ENCODE peak calls at places on chromosomes 3 and 15, in six cellular contexts. One of them, this sample, is unnamed.
A peak's percentile ranks its signal among the peaks of the same experiment; 100 is the strongest.

GRCh38 chr3:28612232-28612631 is 263.6 kb upstream of the AZI2 start:
- DNase-seq in AG04450: no peak
- DNase-seq in brain microvascular endothelial cell: no peak
- DNase-seq in lung: no peak
- DNase-seq in heart left ventricle: no peak
- DNase-seq in GM23338: peak; percentile 27
- DNase-seq in this sample: no peak

GRCh38 chr3:188431553-188431952 is 277.6 kb downstream of the LPP start:
- DNase-seq in heart left ventricle: no peak
- DNase-seq in brain microvascular endothelial cell: peak; percentile 43
- DNase-seq in lung: no peak
- DNase-seq in GM23338: no peak
- DNase-seq in AG04450: no peak
- DNase-seq in this sample: no peak

GRCh38 chr15:82851981-82852511 is 42.6 kb downstream of the WHAMM start:
- DNase-seq in AG04450: no peak
- DNase-seq in brain microvascular endothelial cell: no peak
- DNase-seq in GM23338: no peak
- DNase-seq in heart left ventricle: no peak
- DNase-seq in lung: peak; percentile 10
- DNase-seq in this sample: peak; percentile 62

GRCh38 chr15:93524432-93524831 is 435.4 kb upstream of the RGMA start:
- DNase-seq in GM23338: no peak
- DNase-seq in heart left ventricle: no peak
- DNase-seq in lung: no peak
- DNase-seq in brain microvascular endothelial cell: no peak
- DNase-seq in AG04450: no peak
- DNase-seq in this sample: no peak

GRCh38 chr15:80404057-80404718 is at the start of gene ARNT2:
- DNase-seq in lung: no peak
- DNase-seq in brain microvascular endothelial cell: no peak
- DNase-seq in heart left ventricle: peak; percentile 28
- DNase-seq in AG04450: no peak
- DNase-seq in GM23338: peak; percentile 74
- DNase-seq in this sample: no peak

GRCh38 chr3:4799266-4800256 is 179.7 kb upstream of the BHLHE40 start:
- DNase-seq in heart left ventricle: no peak
- DNase-seq in AG04450: no peak
- DNase-seq in brain microvascular endothelial cell: no peak
- DNase-seq in GM23338: no peak
- DNase-seq in lung: no peak
- DNase-seq in this sample: no peak

GRCh38 chr3:25428003-25428861 is at the start of gene RARB:
- DNase-seq in GM23338: peak; percentile 86
- DNase-seq in brain microvascular endothelial cell: peak; percentile 99
- DNase-seq in heart left ventricle: peak; percentile 82
- DNase-seq in AG04450: peak; percentile 41
- DNase-seq in lung: peak; percentile 75
- DNase-seq in this sample: peak; percentile 97

GRCh38 chr15:96042734-96043224 is 287.7 kb upstream of the NR2F2 start:
- DNase-seq in brain microvascular endothelial cell: no peak
- DNase-seq in heart left ventricle: no peak
- DNase-seq in lung: no peak
- DNase-seq in AG04450: no peak
- DNase-seq in GM23338: no peak
- DNase-seq in this sample: no peak

GRCh38 chr3:45693941-45694521 is 4.8 kb downstream of the SACM1L start:
- DNase-seq in heart left ventricle: no peak
- DNase-seq in lung: no peak
- DNase-seq in brain microvascular endothelial cell: no peak
- DNase-seq in GM23338: no peak
- DNase-seq in AG04450: no peak
- DNase-seq in this sample: no peak

GRCh38 chr3:72960812-72961518 is 35.6 kb upstream of the PPP4R2 start:
- DNase-seq in GM23338: no peak
- DNase-seq in brain microvascular endothelial cell: peak; percentile 20
- DNase-seq in lung: peak; percentile 39
- DNase-seq in AG04450: peak; percentile 33
- DNase-seq in heart left ventricle: peak; percentile 62
- DNase-seq in this sample: peak; percentile 75

GRCh38 chr3:190004656-190005055 is 116.0 kb downstream of the P3H2 start:
- DNase-seq in AG04450: no peak
- DNase-seq in GM23338: no peak
- DNase-seq in brain microvascular endothelial cell: no peak
- DNase-seq in heart left ventricle: no peak
- DNase-seq in lung: no peak
- DNase-seq in this sample: no peak

GRCh38 chr15:57921371-57921770 is 144.1 kb downstream of the ALDH1A2 start:
- DNase-seq in AG04450: no peak
- DNase-seq in brain microvascular endothelial cell: peak; percentile 19
- DNase-seq in lung: no peak
- DNase-seq in GM23338: no peak
- DNase-seq in heart left ventricle: no peak
- DNase-seq in this sample: no peak

GRCh38 chr15:89088605-89089315 is 504 bp downstream of the ABHD2 start:
- DNase-seq in brain microvascular endothelial cell: no peak
- DNase-seq in GM23338: peak; percentile 42
- DNase-seq in heart left ventricle: peak; percentile 68
- DNase-seq in lung: no peak
- DNase-seq in AG04450: no peak
- DNase-seq in this sample: no peak

GRCh38 chr3:36906504-36907149 is 38.2 kb downstream of the TRANK1 start:
- DNase-seq in brain microvascular endothelial cell: peak; percentile 53
- DNase-seq in AG04450: peak; percentile 18
- DNase-seq in lung: no peak
- DNase-seq in heart left ventricle: no peak
- DNase-seq in GM23338: no peak
- DNase-seq in this sample: no peak

GRCh38 chr3:54967586-54968244 is 39.9 kb upstream of the LRTM1 start:
- DNase-seq in AG04450: peak; percentile 34
- DNase-seq in heart left ventricle: no peak
- DNase-seq in lung: no peak
- DNase-seq in GM23338: no peak
- DNase-seq in brain microvascular endothelial cell: peak; percentile 68
- DNase-seq in this sample: no peak

GRCh38 chr3:71064288-71064975 is 519.1 kb downstream of the FOXP1 start:
- DNase-seq in heart left ventricle: peak; percentile 36
- DNase-seq in lung: peak; percentile 48
- DNase-seq in GM23338: peak; percentile 79
- DNase-seq in AG04450: no peak
- DNase-seq in brain microvascular endothelial cell: peak; percentile 41
- DNase-seq in this sample: no peak

GRCh38 chr3:124938896-124939295 is 4.3 kb upstream of the MUC13 start:
- DNase-seq in lung: no peak
- DNase-seq in brain microvascular endothelial cell: no peak
- DNase-seq in GM23338: no peak
- DNase-seq in AG04450: no peak
- DNase-seq in heart left ventricle: no peak
- DNase-seq in this sample: no peak

GRCh38 chr3:58586776-58587192 is 9.6 kb upstream of the FAM107A start:
- DNase-seq in brain microvascular endothelial cell: no peak
- DNase-seq in AG04450: no peak
- DNase-seq in GM23338: peak; percentile 90
- DNase-seq in lung: no peak
- DNase-seq in heart left ventricle: no peak
- DNase-seq in this sample: no peak

GRCh38 chr15:83215306-83215705 is 7.7 kb upstream of the HDGFL3 start:
- DNase-seq in lung: no peak
- DNase-seq in brain microvascular endothelial cell: no peak
- DNase-seq in GM23338: no peak
- DNase-seq in AG04450: no peak
- DNase-seq in heart left ventricle: no peak
- DNase-seq in this sample: no peak

GRCh38 chr3:53628546-53629395 is 134.4 kb downstream of the CACNA1D start:
- DNase-seq in AG04450: no peak
- DNase-seq in brain microvascular endothelial cell: no peak
- DNase-seq in lung: no peak
- DNase-seq in heart left ventricle: no peak
- DNase-seq in GM23338: no peak
- DNase-seq in this sample: no peak

GRCh38 chr15:62483817-62484216 is 318.7 kb upstream of the C2CD4B start:
- DNase-seq in GM23338: no peak
- DNase-seq in AG04450: no peak
- DNase-seq in lung: no peak
- DNase-seq in brain microvascular endothelial cell: no peak
- DNase-seq in heart left ventricle: peak; percentile 55
- DNase-seq in this sample: no peak

GRCh38 chr3:134666052-134666451 is 15.2 kb upstream of the KY start:
- DNase-seq in heart left ventricle: no peak
- DNase-seq in lung: no peak
- DNase-seq in brain microvascular endothelial cell: no peak
- DNase-seq in GM23338: no peak
- DNase-seq in AG04450: no peak
- DNase-seq in this sample: no peak

GRCh38 chr3:46717447-46718231 is at the start of gene PRSS50:
- DNase-seq in lung: no peak
- DNase-seq in heart left ventricle: no peak
- DNase-seq in brain microvascular endothelial cell: no peak
- DNase-seq in AG04450: no peak
- DNase-seq in GM23338: peak; percentile 90
- DNase-seq in this sample: no peak
- TF ChIP-seq CTCF in lung: no peak
- TF ChIP-seq CTCF in heart left ventricle: peak; percentile 36
- TF ChIP-seq CTCF in brain microvascular endothelial cell: peak; percentile 42
- TF ChIP-seq CTCF in AG04450: peak; percentile 16
- TF ChIP-seq CTCF in GM23338: peak; percentile 82
- TF ChIP-seq CTCF in this sample: peak; percentile 41

GRCh38 chr3:146390006-146390772 is 79.2 kb downstream of the PLSCR2 start:
- DNase-seq in lung: no peak
- DNase-seq in heart left ventricle: no peak
- DNase-seq in AG04450: no peak
- DNase-seq in brain microvascular endothelial cell: no peak
- DNase-seq in GM23338: no peak
- DNase-seq in this sample: no peak

GRCh38 chr3:146396792-146397191 is 72.6 kb downstream of the PLSCR2 start:
- DNase-seq in heart left ventricle: no peak
- DNase-seq in GM23338: no peak
- DNase-seq in AG04450: no peak
- DNase-seq in brain microvascular endothelial cell: no peak
- DNase-seq in lung: no peak
- DNase-seq in this sample: no peak

GRCh38 chr3:146390967-146391366 is 78.4 kb downstream of the PLSCR2 start:
- DNase-seq in lung: no peak
- DNase-seq in heart left ventricle: no peak
- DNase-seq in GM23338: no peak
- DNase-seq in AG04450: peak; percentile 88
- DNase-seq in brain microvascular endothelial cell: peak; percentile 94
- DNase-seq in this sample: peak; percentile 55

DNA sequence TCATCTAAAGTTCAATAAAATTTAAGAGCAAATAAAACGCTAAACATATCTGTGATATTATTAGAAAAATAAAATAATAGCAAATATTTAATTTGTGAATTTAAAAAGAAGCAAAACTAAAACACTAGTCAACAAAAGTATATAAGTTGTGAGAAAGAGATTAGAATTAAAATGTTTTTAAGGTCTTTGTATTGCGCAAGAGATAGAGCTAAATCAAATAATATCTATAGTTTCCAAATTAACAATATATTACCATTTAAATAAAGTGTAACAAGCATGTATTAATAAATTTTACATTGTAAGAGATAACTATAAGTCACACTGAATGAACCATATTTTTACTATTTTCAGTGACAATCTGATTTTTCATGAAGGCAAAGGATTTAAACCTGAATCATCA is 74.2 kb downstream of the PLSCR2 start:
- DNase-seq in lung: no peak
- DNase-seq in brain microvascular endothelial cell: no peak
- DNase-seq in heart left ventricle: no peak
- DNase-seq in AG04450: no peak
- DNase-seq in GM23338: no peak
- DNase-seq in this sample: no peak
- TF ChIP-seq CTCF in lung: no peak
- TF ChIP-seq CTCF in brain microvascular endothelial cell: no peak
- TF ChIP-seq CTCF in heart left ventricle: no peak
- TF ChIP-seq CTCF in AG04450: no peak
- TF ChIP-seq CTCF in GM23338: no peak
- TF ChIP-seq CTCF in this sample: no peak

DNA sequence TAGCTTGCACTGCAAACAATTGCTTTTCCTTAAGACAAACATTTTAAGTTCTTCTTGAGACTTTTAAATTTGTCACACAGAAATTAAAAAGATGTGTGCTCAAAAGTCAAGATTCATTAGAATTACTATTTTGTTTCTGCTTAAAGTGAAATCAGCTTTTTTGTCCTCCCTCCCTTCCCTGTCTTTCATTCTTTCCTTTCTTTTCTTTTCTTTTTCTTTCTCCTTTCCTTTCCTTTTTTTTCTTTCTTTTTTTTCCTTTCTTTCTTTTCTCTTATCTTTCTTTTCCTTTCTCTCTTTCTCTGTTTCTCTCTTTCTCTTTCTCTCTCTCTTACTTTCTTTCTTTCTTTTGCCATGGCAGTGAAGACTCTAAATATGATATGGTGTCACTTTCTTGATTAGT is 37.8 kb downstream of the FBXL2 start:
- DNase-seq in brain microvascular endothelial cell: no peak
- DNase-seq in GM23338: no peak
- DNase-seq in AG04450: no peak
- DNase-seq in heart left ventricle: no peak
- DNase-seq in lung: no peak
- DNase-seq in this sample: no peak
- TF ChIP-seq CTCF in brain microvascular endothelial cell: no peak
- TF ChIP-seq CTCF in GM23338: no peak
- TF ChIP-seq CTCF in AG04450: no peak
- TF ChIP-seq CTCF in heart left ventricle: no peak
- TF ChIP-seq CTCF in lung: no peak
- TF ChIP-seq CTCF in this sample: no peak

DNA sequence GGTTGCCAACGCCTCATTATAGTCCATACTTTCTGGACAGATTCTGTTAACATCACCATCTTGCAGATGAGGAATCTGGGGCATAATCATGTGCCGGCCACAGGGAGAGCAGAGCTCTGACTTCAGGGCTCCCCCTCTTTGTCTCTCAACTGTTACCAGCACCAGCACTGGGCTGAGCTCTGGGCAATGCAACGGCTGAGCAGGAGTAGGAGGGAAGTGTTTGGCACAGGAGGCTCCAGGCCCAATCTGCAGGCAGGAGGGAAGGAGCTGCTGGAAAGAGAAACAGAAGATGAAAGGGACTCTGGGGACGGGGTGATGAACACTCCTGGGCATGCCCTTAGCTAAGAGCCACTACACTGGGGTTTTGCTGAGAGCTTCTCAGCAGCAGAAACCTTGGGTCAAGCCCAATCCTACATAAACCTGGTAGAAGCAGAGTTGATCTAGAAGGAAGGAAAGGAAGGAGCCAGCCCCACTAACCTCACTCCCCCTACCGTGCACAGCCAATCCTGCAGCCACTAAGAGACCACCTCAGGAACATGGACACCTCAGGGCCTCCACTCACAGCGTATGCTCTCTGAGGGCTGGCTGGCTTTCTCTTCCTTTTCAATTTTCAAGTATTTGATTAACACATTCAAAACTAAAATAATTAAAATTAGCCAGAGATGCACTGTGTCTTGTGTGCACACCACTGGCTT is 73.1 kb upstream of the SPATA12 start:
- DNase-seq in brain microvascular endothelial cell: no peak
- DNase-seq in AG04450: no peak
- DNase-seq in GM23338: peak; percentile 45
- DNase-seq in heart left ventricle: no peak
- DNase-seq in lung: no peak
- DNase-seq in this sample: no peak
- TF ChIP-seq CTCF in brain microvascular endothelial cell: peak; percentile 73
- TF ChIP-seq CTCF in AG04450: peak; percentile 40
- TF ChIP-seq CTCF in GM23338: peak; percentile 26
- TF ChIP-seq CTCF in heart left ventricle: peak; percentile 12
- TF ChIP-seq CTCF in lung: no peak
- TF ChIP-seq CTCF in this sample: peak; percentile 50

GRCh38 chr3:149489060-149489690 is 14.7 kb downstream of the TM4SF4 start:
- DNase-seq in heart left ventricle: no peak
- DNase-seq in lung: no peak
- DNase-seq in brain microvascular endothelial cell: no peak
- DNase-seq in AG04450: no peak
- DNase-seq in GM23338: peak; percentile 80
- DNase-seq in this sample: no peak
- TF ChIP-seq CTCF in heart left ventricle: peak; percentile 41
- TF ChIP-seq CTCF in lung: no peak
- TF ChIP-seq CTCF in brain microvascular endothelial cell: peak; percentile 85
- TF ChIP-seq CTCF in AG04450: peak; percentile 66
- TF ChIP-seq CTCF in GM23338: peak; percentile 89
- TF ChIP-seq CTCF in this sample: peak; percentile 69